ENCODE peak calls at places on chromosomes 12 and 14, in eight cellular contexts. One of them, this sample, is unnamed.

GRCh38 chr14:74302160-74302628 is 540 bp downstream of the ABCD4 start:
- DNase-seq in K562: peak; percentile 42
- DNase-seq in SK-N-SH: peak; percentile 67
- DNase-seq in Panc1: no peak
- DNase-seq in GM23338: peak; percentile 64
- DNase-seq in HCT116: no peak
- DNase-seq in HepG2: peak; percentile 58
- DNase-seq in A549: peak; percentile 71
- DNase-seq in this sample: peak; percentile 15

GRCh38 chr12:116406529-116406928 is 129.0 kb upstream of the MED13L start:
- DNase-seq in A549: peak; percentile 90
- DNase-seq in HCT116: peak; percentile 83
- DNase-seq in Panc1: no peak
- DNase-seq in HepG2: peak; percentile 71
- DNase-seq in SK-N-SH: no peak
- DNase-seq in GM23338: peak; percentile 65
- DNase-seq in K562: no peak
- DNase-seq in this sample: peak; percentile 88

GRCh38 chr14:30330452-30330851 is 228.5 kb upstream of the G2E3 start:
- DNase-seq in GM23338: peak; percentile 48
- DNase-seq in K562: peak; percentile 26
- DNase-seq in HepG2: no peak
- DNase-seq in A549: no peak
- DNase-seq in Panc1: no peak
- DNase-seq in HCT116: peak; percentile 6
- DNase-seq in SK-N-SH: peak; percentile 8
- DNase-seq in this sample: no peak

GRCh38 chr12:93094988-93095737 is 166.1 kb upstream of the EEA1 start:
- DNase-seq in GM23338: no peak
- DNase-seq in HCT116: no peak
- DNase-seq in SK-N-SH: no peak
- DNase-seq in A549: no peak
- DNase-seq in HepG2: no peak
- DNase-seq in K562: peak; percentile 29
- DNase-seq in Panc1: no peak
- DNase-seq in this sample: peak; percentile 18

GRCh38 chr14:61678966-61679365 is 16.3 kb upstream of the HIF1A start:
- DNase-seq in HepG2: no peak
- DNase-seq in SK-N-SH: peak; percentile 55
- DNase-seq in K562: no peak
- DNase-seq in GM23338: peak; percentile 88
- DNase-seq in A549: no peak
- DNase-seq in HCT116: no peak
- DNase-seq in Panc1: no peak
- DNase-seq in this sample: no peak

GRCh38 chr12:64098709-64099354 is 123.3 kb downstream of the KICS2 start:
- DNase-seq in HCT116: no peak
- DNase-seq in A549: no peak
- DNase-seq in K562: no peak
- DNase-seq in SK-N-SH: no peak
- DNase-seq in Panc1: no peak
- DNase-seq in GM23338: no peak
- DNase-seq in HepG2: no peak
- DNase-seq in this sample: no peak

GRCh38 chr12:69655616-69656336 is 43.3 kb downstream of the BEST3 start:
- DNase-seq in HCT116: no peak
- DNase-seq in K562: no peak
- DNase-seq in SK-N-SH: no peak
- DNase-seq in A549: no peak
- DNase-seq in Panc1: no peak
- DNase-seq in GM23338: no peak
- DNase-seq in HepG2: peak; percentile 67
- DNase-seq in this sample: no peak

GRCh38 chr12:47964102-47964723 is 817 bp downstream of the TMEM106C start:
- DNase-seq in SK-N-SH: peak; percentile 58
- DNase-seq in Panc1: no peak
- DNase-seq in K562: no peak
- DNase-seq in GM23338: peak; percentile 60
- DNase-seq in HepG2: no peak
- DNase-seq in A549: peak; percentile 33
- DNase-seq in HCT116: no peak
- DNase-seq in this sample: no peak

GRCh38 chr12:91778938-91779400 is 366.7 kb downstream of the BTG1 start:
- DNase-seq in Panc1: peak; percentile 78
- DNase-seq in HCT116: peak; percentile 98
- DNase-seq in SK-N-SH: no peak
- DNase-seq in GM23338: no peak
- DNase-seq in A549: peak; percentile 72
- DNase-seq in K562: peak; percentile 24
- DNase-seq in HepG2: peak; percentile 29
- DNase-seq in this sample: peak; percentile 15

GRCh38 chr12:124904306-124905098 is 9.9 kb downstream of the UBC start:
- DNase-seq in K562: peak; percentile 79
- DNase-seq in Panc1: no peak
- DNase-seq in HCT116: no peak
- DNase-seq in A549: peak; percentile 89
- DNase-seq in HepG2: peak; percentile 72
- DNase-seq in SK-N-SH: peak; percentile 48
- DNase-seq in GM23338: no peak
- DNase-seq in this sample: peak; percentile 28

GRCh38 chr12:2640709-2641108 is 154.1 kb upstream of the FKBP4 start:
- DNase-seq in HCT116: peak; percentile 81
- DNase-seq in A549: peak; percentile 72
- DNase-seq in GM23338: no peak
- DNase-seq in SK-N-SH: no peak
- DNase-seq in Panc1: peak; percentile 28
- DNase-seq in K562: no peak
- DNase-seq in HepG2: no peak
- DNase-seq in this sample: no peak

GRCh38 chr12:52612431-52613290 is 5.7 kb downstream of the KRT73 start:
- DNase-seq in HCT116: no peak
- DNase-seq in HepG2: no peak
- DNase-seq in GM23338: no peak
- DNase-seq in Panc1: no peak
- DNase-seq in A549: no peak
- DNase-seq in K562: no peak
- DNase-seq in SK-N-SH: no peak
- DNase-seq in this sample: no peak

GRCh38 chr12:28079539-28079938 is 107.0 kb upstream of the PTHLH start:
- DNase-seq in Panc1: no peak
- DNase-seq in SK-N-SH: no peak
- DNase-seq in K562: no peak
- DNase-seq in HCT116: no peak
- DNase-seq in HepG2: no peak
- DNase-seq in GM23338: no peak
- DNase-seq in A549: no peak
- DNase-seq in this sample: no peak

GRCh38 chr12:46473634-46474201 is 101.1 kb upstream of the SLC38A2 start:
- DNase-seq in HCT116: peak; percentile 87
- DNase-seq in HepG2: peak; percentile 95
- DNase-seq in A549: peak; percentile 86
- DNase-seq in GM23338: no peak
- DNase-seq in SK-N-SH: peak; percentile 15
- DNase-seq in K562: no peak
- DNase-seq in Panc1: no peak
- DNase-seq in this sample: peak; percentile 72

GRCh38 chr14:93629636-93630035 is 158.6 kb downstream of the PRIMA1 start:
- DNase-seq in A549: no peak
- DNase-seq in HepG2: no peak
- DNase-seq in HCT116: no peak
- DNase-seq in K562: no peak
- DNase-seq in Panc1: no peak
- DNase-seq in SK-N-SH: no peak
- DNase-seq in GM23338: peak; percentile 19
- DNase-seq in this sample: no peak

GRCh38 chr14:51922624-51923023 is 62.2 kb downstream of the GNG2 start:
- DNase-seq in K562: no peak
- DNase-seq in SK-N-SH: no peak
- DNase-seq in HepG2: no peak
- DNase-seq in HCT116: no peak
- DNase-seq in GM23338: no peak
- DNase-seq in Panc1: no peak
- DNase-seq in A549: no peak
- DNase-seq in this sample: no peak

GRCh38 chr14:77641534-77642341 is 25.3 kb upstream of the SPTLC2 start:
- DNase-seq in SK-N-SH: no peak
- DNase-seq in K562: no peak
- DNase-seq in HCT116: no peak
- DNase-seq in Panc1: no peak
- DNase-seq in GM23338: peak; percentile 14
- DNase-seq in A549: no peak
- DNase-seq in HepG2: no peak
- DNase-seq in this sample: peak; percentile 28

DNA sequence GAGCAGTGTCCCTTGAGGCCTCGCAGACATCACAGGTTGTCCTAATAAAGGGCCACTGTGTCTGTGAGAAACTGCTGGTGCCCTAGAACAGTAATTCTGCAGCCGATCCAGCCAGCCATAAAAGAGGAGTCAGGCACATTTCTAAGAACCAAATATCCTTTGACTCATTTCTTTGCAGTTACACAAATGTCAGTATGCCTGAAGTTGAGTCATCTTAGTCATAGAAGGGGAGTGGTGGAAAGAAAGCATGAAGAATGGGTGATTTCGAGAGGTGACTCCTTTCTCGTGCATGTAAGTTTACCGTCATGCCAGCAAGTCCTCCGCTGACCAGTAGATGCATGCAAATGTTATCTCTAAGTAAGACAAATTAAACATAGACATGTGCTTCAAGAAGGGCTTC is 497.2 kb downstream of the NPAS3 start:
- DNase-seq in Panc1: no peak
- DNase-seq in K562: no peak
- DNase-seq in GM23338: no peak
- DNase-seq in HCT116: no peak
- DNase-seq in A549: no peak
- DNase-seq in HepG2: no peak
- DNase-seq in SK-N-SH: no peak
- DNase-seq in this sample: no peak
- TF ChIP-seq REST in Panc1: no peak
- TF ChIP-seq REST in K562: no peak
- TF ChIP-seq REST in GM23338: no peak
- TF ChIP-seq REST in HCT116: no peak
- TF ChIP-seq REST in A549: no peak
- TF ChIP-seq REST in HepG2: no peak
- TF ChIP-seq REST in SK-N-SH: no peak
- TF ChIP-seq REST in this sample: no peak

GRCh38 chr12:12719496-12719895 is 2.3 kb downstream of the CDKN1B start:
- DNase-seq in HCT116: no peak
- DNase-seq in A549: no peak
- DNase-seq in K562: no peak
- DNase-seq in SK-N-SH: no peak
- DNase-seq in Panc1: no peak
- DNase-seq in GM23338: no peak
- DNase-seq in HepG2: no peak
- DNase-seq in this sample: no peak

GRCh38 chr12:12718382-12718761 is 1.2 kb downstream of the CDKN1B start:
- DNase-seq in K562: no peak
- DNase-seq in Panc1: no peak
- DNase-seq in HepG2: no peak
- DNase-seq in GM23338: no peak
- DNase-seq in SK-N-SH: no peak
- DNase-seq in HCT116: no peak
- DNase-seq in A549: no peak
- DNase-seq in this sample: no peak

GRCh38 chr12:12720052-12720451 is 2.9 kb downstream of the CDKN1B start:
- DNase-seq in HepG2: no peak
- DNase-seq in HCT116: no peak
- DNase-seq in Panc1: no peak
- DNase-seq in A549: no peak
- DNase-seq in GM23338: no peak
- DNase-seq in K562: no peak
- DNase-seq in SK-N-SH: no peak
- DNase-seq in this sample: no peak

GRCh38 chr12:12717586-12718381 is 616 bp downstream of the CDKN1B start:
- DNase-seq in K562: no peak
- DNase-seq in Panc1: no peak
- DNase-seq in HCT116: no peak
- DNase-seq in GM23338: peak; percentile 55
- DNase-seq in HepG2: no peak
- DNase-seq in A549: no peak
- DNase-seq in SK-N-SH: peak; percentile 61
- DNase-seq in this sample: no peak

GRCh38 chr12:12718853-12719252 is 1.7 kb downstream of the CDKN1B start:
- DNase-seq in K562: no peak
- DNase-seq in Panc1: no peak
- DNase-seq in HepG2: no peak
- DNase-seq in HCT116: no peak
- DNase-seq in A549: no peak
- DNase-seq in GM23338: peak; percentile 28
- DNase-seq in SK-N-SH: no peak
- DNase-seq in this sample: peak; percentile 37
- TF ChIP-seq REST in K562: no peak
- TF ChIP-seq REST in Panc1: no peak
- TF ChIP-seq REST in HepG2: no peak
- TF ChIP-seq REST in HCT116: no peak
- TF ChIP-seq REST in A549: no peak
- TF ChIP-seq REST in GM23338: no peak
- TF ChIP-seq REST in SK-N-SH: no peak
- TF ChIP-seq REST in this sample: no peak

GRCh38 chr12:11584213-11584855 is 65.1 kb upstream of the ETV6 start:
- DNase-seq in HepG2: no peak
- DNase-seq in HCT116: no peak
- DNase-seq in SK-N-SH: no peak
- DNase-seq in GM23338: no peak
- DNase-seq in K562: no peak
- DNase-seq in A549: no peak
- DNase-seq in Panc1: no peak
- DNase-seq in this sample: no peak

GRCh38 chr12:11578461-11578993 is 70.9 kb upstream of the ETV6 start:
- DNase-seq in SK-N-SH: no peak
- DNase-seq in Panc1: no peak
- DNase-seq in HCT116: no peak
- DNase-seq in A549: no peak
- DNase-seq in HepG2: no peak
- DNase-seq in GM23338: no peak
- DNase-seq in K562: no peak
- DNase-seq in this sample: no peak

GRCh38 chr12:11577658-11578260 is 71.7 kb upstream of the ETV6 start:
- DNase-seq in SK-N-SH: no peak
- DNase-seq in GM23338: peak; percentile 4
- DNase-seq in A549: no peak
- DNase-seq in HepG2: no peak
- DNase-seq in Panc1: no peak
- DNase-seq in K562: no peak
- DNase-seq in HCT116: no peak
- DNase-seq in this sample: no peak

GRCh38 chr12:11580125-11580751 is 69.2 kb upstream of the ETV6 start:
- DNase-seq in Panc1: no peak
- DNase-seq in SK-N-SH: no peak
- DNase-seq in A549: no peak
- DNase-seq in K562: no peak
- DNase-seq in HCT116: no peak
- DNase-seq in HepG2: no peak
- DNase-seq in GM23338: no peak
- DNase-seq in this sample: peak; percentile 73

GRCh38 chr12:11581179-11581755 is 68.2 kb upstream of the ETV6 start:
- DNase-seq in K562: peak; percentile 35
- DNase-seq in Panc1: peak; percentile 13
- DNase-seq in HCT116: peak; percentile 46
- DNase-seq in GM23338: peak; percentile 95
- DNase-seq in SK-N-SH: peak; percentile 51
- DNase-seq in HepG2: peak; percentile 50
- DNase-seq in A549: peak; percentile 43
- DNase-seq in this sample: no peak
- TF ChIP-seq REST in K562: no peak
- TF ChIP-seq REST in Panc1: no peak
- TF ChIP-seq REST in HCT116: no peak
- TF ChIP-seq REST in GM23338: no peak
- TF ChIP-seq REST in SK-N-SH: no peak
- TF ChIP-seq REST in HepG2: no peak
- TF ChIP-seq REST in A549: no peak
- TF ChIP-seq REST in this sample: no peak

GRCh38 chr14:100850841-100851585 is 25.1 kb downstream of the MEG3 start:
- DNase-seq in A549: peak; percentile 69
- DNase-seq in GM23338: peak; percentile 79
- DNase-seq in HepG2: peak; percentile 48
- DNase-seq in Panc1: no peak
- DNase-seq in HCT116: peak; percentile 74
- DNase-seq in K562: peak; percentile 77
- DNase-seq in SK-N-SH: peak; percentile 42
- DNase-seq in this sample: peak; percentile 48
- TF ChIP-seq REST in A549: no peak
- TF ChIP-seq REST in GM23338: no peak
- TF ChIP-seq REST in HepG2: no peak
- TF ChIP-seq REST in Panc1: no peak
- TF ChIP-seq REST in HCT116: no peak
- TF ChIP-seq REST in K562: no peak
- TF ChIP-seq REST in SK-N-SH: no peak
- TF ChIP-seq REST in this sample: no peak